ENCODE peak calls at places on chromosomes 3 and 15, in five cellular contexts. Z, T, E, G and B are unnamed samples.
A peak's percentile ranks its signal among the peaks of the same experiment; 100 is the strongest.

GRCh38 chr3:58659051-58659675 is 7.4 kb downstream of the FAM3D start:
- DNase-seq in G (peak; percentile 75), E (no peak), Z (peak; percentile 68), T (no peak), B (no peak)

GRCh38 chr3:111585214-111585613 is 9.9 kb downstream of the ZBED2 start:
- DNase-seq in T (no peak), E (no peak), Z (no peak), G (no peak), B (no peak)

GRCh38 chr3:40801276-40801675 is 276.5 kb downstream of the ZNF621 start:
- DNase-seq in Z (no peak), T (no peak), E (no peak), G (no peak), B (no peak)

GRCh38 chr3:79497447-79498111 is 270.2 kb downstream of the ROBO1 start:
- DNase-seq in E (no peak), G (no peak), T (no peak), Z (no peak), B (no peak)

GRCh38 chr3:146404451-146404850 is 64.9 kb downstream of the PLSCR2 start:
- DNase-seq in Z (no peak), E (no peak), T (no peak), G (no peak), B (no peak)

GRCh38 chr3:119255214-119255613 is 14.5 kb upstream of the B4GALT4 start:
- DNase-seq in G (no peak), T (no peak), E (no peak), Z (no peak), B (no peak)

GRCh38 chr3:29301332-29302011 is 20.6 kb downstream of the RBMS3 start:
- DNase-seq in T (no peak), E (no peak), Z (no peak), G (no peak), B (no peak)

GRCh38 chr3:98329392-98330124 is 24.1 kb upstream of the OR5K4 start:
- DNase-seq in Z (peak; percentile 38), G (peak; percentile 43), E (no peak), T (no peak), B (no peak)

GRCh38 chr3:196739671-196740475 is at the start of gene PAK2:
- DNase-seq in Z (peak; percentile 94), T (peak; percentile 84), G (peak; percentile 94), E (peak; percentile 88), B (peak; percentile 90)

GRCh38 chr15:68791431-68792283 is 29.0 kb downstream of the ANP32A start:
- DNase-seq in E (no peak), T (no peak), Z (no peak), G (no peak), B (no peak)

GRCh38 chr15:62087671-62088360 is 21.0 kb downstream of the C2CD4A start:
- DNase-seq in T (no peak), Z (no peak), G (no peak), E (no peak), B (no peak)

GRCh38 chr3:69161587-69162196 is 39.3 kb upstream of the LMOD3 start:
- DNase-seq in E (peak; percentile 27), T (no peak), Z (peak; percentile 22), G (no peak), B (peak; percentile 11)

GRCh38 chr15:60660290-60661051 is 181.5 kb upstream of the ICE2 start:
- DNase-seq in Z (no peak), G (no peak), T (no peak), E (peak; percentile 55), B (peak; percentile 36)

GRCh38 chr3:8665407-8665896 is 20.9 kb upstream of the SSUH2 start:
- DNase-seq in T (no peak), Z (no peak), E (no peak), G (no peak), B (no peak)

GRCh38 chr3:169026543-169027181 is 636.9 kb downstream of the MECOM start:
- DNase-seq in Z (peak; percentile 19), G (no peak), T (no peak), E (no peak), B (no peak)

GRCh38 chr3:9416139-9416780 is 18.8 kb downstream of the SETD5 start:
- DNase-seq in T (no peak), G (no peak), E (no peak), Z (no peak), B (no peak)

GRCh38 chr3:59189561-59190338 is 139.9 kb upstream of the CFAP20DC start:
- DNase-seq in T (no peak), Z (no peak), E (no peak), G (no peak), B (no peak)

GRCh38 chr3:42451546-42452230 is 41.3 kb upstream of the LYZL4 start:
- DNase-seq in E (no peak), G (no peak), Z (no peak), T (no peak), B (no peak)

GRCh38 chr15:98484914-98485313 is 163.4 kb upstream of the IGF1R start:
- DNase-seq in Z (no peak), T (no peak), E (no peak), G (no peak), B (no peak)

GRCh38 chr15:87215100-87215499 is 1041.4 kb downstream of the NTRK3 start:
- DNase-seq in T (no peak), E (no peak), Z (no peak), G (no peak), B (no peak)

GRCh38 chr3:11559816-11560633 is 83.7 kb downstream of the VGLL4 start:
- DNase-seq in T (no peak), Z (no peak), G (no peak), E (no peak), B (peak; percentile 47)

GRCh38 chr3:32797776-32798175 is 20.0 kb upstream of the TRIM71 start:
- DNase-seq in G (no peak), E (no peak), T (no peak), Z (no peak), B (no peak)

GRCh38 chr3:50515565-50516047 is 12.2 kb upstream of the CACNA2D2 start:
- DNase-seq in G (no peak), T (no peak), E (peak; percentile 25), Z (no peak), B (peak; percentile 27)

GRCh38 chr3:50517721-50518206 is 14.3 kb upstream of the CACNA2D2 start:
- DNase-seq in Z (no peak), T (no peak), E (no peak), G (no peak), B (no peak)

GRCh38 chr3:50518441-50518840 is 15.0 kb upstream of the CACNA2D2 start:
- DNase-seq in T (no peak), G (no peak), E (no peak), Z (no peak), B (no peak)

GRCh38 chr3:50519471-50520089 is 16.1 kb upstream of the CACNA2D2 start:
- DNase-seq in T (peak; percentile 28), Z (peak; percentile 54), E (peak; percentile 48), G (peak; percentile 81), B (peak; percentile 53)

DNA sequence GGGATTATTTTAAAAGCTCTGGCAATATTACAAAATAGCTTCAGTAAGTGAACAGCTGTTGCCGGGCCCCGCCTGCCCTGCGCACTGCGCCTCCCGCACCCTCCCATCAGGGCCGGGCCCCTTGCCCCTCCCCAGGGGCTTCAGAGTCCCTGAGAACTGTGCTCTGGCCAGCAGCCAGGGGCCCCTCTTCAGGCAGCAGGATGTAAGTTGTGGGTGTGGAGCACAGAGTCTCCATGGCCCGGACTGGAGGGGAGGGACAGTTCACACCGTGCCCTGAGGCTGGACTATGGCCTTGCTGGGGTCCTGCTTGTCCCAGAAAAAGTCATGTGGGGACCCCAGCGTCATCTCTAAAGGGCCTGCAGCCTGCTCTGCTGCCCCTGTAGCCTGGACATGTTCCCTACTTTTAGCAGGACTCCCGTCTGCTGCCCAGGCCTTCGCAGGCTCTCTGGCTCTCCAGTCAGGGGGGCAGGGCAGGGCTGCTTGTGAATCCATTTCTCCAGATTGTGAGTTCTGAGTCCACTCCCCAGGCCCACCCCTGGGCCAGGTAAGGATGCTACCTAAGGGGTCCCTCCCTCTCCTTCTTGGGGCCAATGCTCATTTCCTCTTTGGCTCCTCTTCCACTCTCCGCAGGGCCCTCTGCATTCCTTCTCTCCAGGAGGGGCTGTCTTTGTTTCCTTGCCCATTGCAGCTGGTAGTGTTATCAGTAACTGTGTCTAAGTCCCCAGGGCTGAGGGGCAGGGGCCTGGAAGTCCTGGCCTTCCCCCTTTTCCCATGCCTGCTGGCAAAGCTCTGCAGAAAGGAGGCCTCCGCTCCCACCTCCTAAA is 12.8 kb upstream of the CACNA2D2 start:
- DNase-seq in G (peak; percentile 26), T (no peak), Z (no peak), E (peak; percentile 36), B (peak; percentile 69)
- H3K4me3 ChIP-seq in G (peak overlapping the region; percentile 20), T (peak overlapping the region; percentile 22), Z (no peak overlapping the region), E (peak overlapping the region; percentile 17), B (no peak overlapping the region)

GRCh38 chr15:70088887-70089691 is 8.6 kb downstream of the TLE3 start:
- DNase-seq in T (no peak), E (peak; percentile 77), Z (no peak), G (no peak), B (no peak)

GRCh38 chr15:70087708-70088352 is 9.9 kb downstream of the TLE3 start:
- DNase-seq in G (no peak), Z (no peak), T (no peak), E (no peak), B (no peak)

GRCh38 chr15:70086636-70087035 is 11.1 kb downstream of the TLE3 start:
- DNase-seq in E (no peak), Z (no peak), T (no peak), G (no peak), B (no peak)

GRCh38 chr15:70089692-70089971 is 8.1 kb downstream of the TLE3 start:
- DNase-seq in Z (no peak), T (no peak), E (no peak), G (no peak), B (no peak)

GRCh38 chr15:70088427-70088826 is 9.3 kb downstream of the TLE3 start:
- DNase-seq in T (no peak), E (no peak), G (no peak), Z (no peak), B (no peak)
- H3K4me1 ChIP-seq in T (peaks cover 60% of the 10 kb centered on the region), E (peaks cover 14% of the 10 kb centered on the region), G (peaks cover 88% of the 10 kb centered on the region), Z (peaks cover 41% of the 10 kb centered on the region), B (peaks cover 17% of the 10 kb centered on the region)

DNA sequence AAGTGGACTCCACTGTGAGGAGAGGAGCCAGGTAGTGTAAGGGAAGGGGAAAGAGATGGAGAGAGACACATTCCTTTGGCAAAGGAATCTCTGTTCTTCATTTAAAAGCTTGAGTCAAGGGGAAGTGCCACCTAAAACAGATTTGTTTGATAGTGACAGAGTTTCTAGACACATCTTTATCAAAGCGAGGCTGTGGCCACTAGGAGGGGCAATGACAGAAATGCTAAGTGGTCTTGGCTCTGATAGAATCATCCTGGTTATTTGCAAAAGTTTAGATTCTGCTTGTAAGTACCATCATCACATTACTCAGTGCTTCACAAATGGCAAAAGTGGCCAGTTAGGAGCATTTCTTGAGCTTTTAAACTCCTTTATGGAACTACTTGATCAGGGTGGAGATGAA is 261.4 kb downstream of the CNTN3 start:
- DNase-seq in T (no peak), E (no peak), Z (no peak), G (no peak), B (no peak)
- TF ChIP-seq CTCF in T (no peak), E (no peak), Z (no peak), G (no peak), B (no peak)

GRCh38 chr15:91549581-91549980 is 303.9 kb upstream of the SLCO3A1 start:
- DNase-seq in T (no peak), G (no peak), Z (no peak), E (no peak), B (no peak)

GRCh38 chr15:91555307-91555706 is 298.2 kb upstream of the SLCO3A1 start:
- DNase-seq in T (no peak), E (no peak), Z (no peak), G (no peak), B (no peak)

GRCh38 chr15:91553455-91553854 is 300.1 kb upstream of the SLCO3A1 start:
- DNase-seq in G (no peak), Z (no peak), E (no peak), T (no peak), B (no peak)

GRCh38 chr15:91548588-91548987 is 304.9 kb upstream of the SLCO3A1 start:
- DNase-seq in E (no peak), T (no peak), Z (no peak), G (no peak), B (no peak)

GRCh38 chr15:91552555-91552954 is 301.0 kb upstream of the SLCO3A1 start:
- DNase-seq in E (no peak), Z (no peak), G (no peak), T (no peak), B (no peak)
- H3K4me3 ChIP-seq in E (no peak overlapping the region), Z (no peak overlapping the region), G (no peak overlapping the region), T (no peak overlapping the region), B (no peak overlapping the region)